ENCODE peak calls at places on chromosomes 6 and 20, in ten cellular contexts. O is GM13977; P is NCI-H460; F is MM.1S; W is SJSA1; A is ACHN; I is stimulated activated CD8-positive, alpha-beta memory T cell treated with anti-CD3 and anti-CD28 coated beads, Interleukin-7, amount 100 ng/mL, for 24 hours; T is endodermal cell; G is Ammon's horn; E is GM12865. Q is an unnamed sample.

GRCh38 chr6:57243954-57244353 is 21.8 kb upstream of the RAB23 start:
- DNase-seq in O (no peak), P (no peak), F (no peak), W (no peak), A (no peak), I (no peak), T (no peak), G (no peak), E (no peak), Q (no peak)

GRCh38 chr20:37669062-37669772 is 24.6 kb upstream of the CTNNBL1 start:
- DNase-seq in O (no peak), P (no peak), F (no peak), W (peak; percentile 14), A (no peak), I (no peak), T (peak; percentile 70), G (no peak), E (no peak), Q (no peak)

GRCh38 chr20:17619351-17620093 is 49.6 kb downstream of the DSTN start:
- DNase-seq in O (peak; percentile 7), P (no peak), F (no peak), W (no peak), A (no peak), I (no peak), T (peak; percentile 41), G (no peak), E (no peak), Q (peak; percentile 21)

GRCh38 chr6:25961619-25962367 is 809 bp upstream of the TRIM38 start:
- DNase-seq in O (no peak), P (no peak), F (peak; percentile 29), W (no peak), A (peak; percentile 37), I (no peak), T (peak; percentile 42), G (no peak), E (peak; percentile 46), Q (no peak)

GRCh38 chr6:116859264-116859663 is 17.8 kb upstream of the RFX6 start:
- DNase-seq in O (no peak), P (no peak), F (no peak), W (no peak), A (no peak), I (no peak), T (no peak), G (no peak), E (no peak), Q (no peak)

GRCh38 chr6:133955136-133955576 is 2.1 kb downstream of the TBPL1 start:
- DNase-seq in O (no peak), P (no peak), F (no peak), W (no peak), A (no peak), I (no peak), T (no peak), G (no peak), E (no peak), Q (no peak)

GRCh38 chr20:4300921-4301320 is 285.6 kb upstream of the RNF24 start:
- DNase-seq in O (no peak), P (no peak), F (no peak), W (no peak), A (no peak), I (no peak), T (peak; percentile 12), G (no peak), E (no peak), Q (no peak)

GRCh38 chr6:163460307-163460782 is 45.8 kb downstream of the QKI start:
- DNase-seq in O (peak; percentile 29), P (no peak), F (no peak), W (peak; percentile 76), A (peak; percentile 55), I (no peak), T (peak; percentile 58), G (no peak), E (peak; percentile 71), Q (no peak)

GRCh38 chr20:36873498-36874189 is 2.3 kb upstream of the TLDC2 start:
- DNase-seq in O (no peak), P (no peak), F (no peak), W (peak; percentile 69), A (no peak), I (no peak), T (no peak), G (no peak), E (no peak), Q (peak; percentile 45)

GRCh38 chr20:35344354-35344837 is 52.2 kb upstream of the FAM83C start:
- DNase-seq in O (no peak), P (peak; percentile 12), F (no peak), W (no peak), A (no peak), I (no peak), T (no peak), G (peak; percentile 10), E (no peak), Q (no peak)

GRCh38 chr6:107711953-107712522 is 112.1 kb downstream of the SCML4 start:
- DNase-seq in O (no peak), P (no peak), F (no peak), W (no peak), A (no peak), I (no peak), T (no peak), G (no peak), E (no peak), Q (no peak)

GRCh38 chr6:113447088-113447831 is 409.9 kb upstream of the MARCKS start:
- DNase-seq in O (no peak), P (peak; percentile 6), F (no peak), W (peak; percentile 63), A (peak; percentile 64), I (no peak), T (no peak), G (no peak), E (no peak), Q (peak; percentile 80)

GRCh38 chr6:150830409-150831165 is 34.9 kb upstream of the MTHFD1L start:
- DNase-seq in O (no peak), P (no peak), F (no peak), W (no peak), A (no peak), I (no peak), T (no peak), G (no peak), E (no peak), Q (no peak)

GRCh38 chr6:139778113-139778512 is 403.7 kb upstream of the CITED2 start:
- DNase-seq in O (no peak), P (no peak), F (no peak), W (no peak), A (no peak), I (no peak), T (no peak), G (no peak), E (no peak), Q (no peak)

GRCh38 chr20:18721716-18722115 is 91.9 kb upstream of the SCP2D1 start:
- DNase-seq in O (no peak), P (no peak), F (no peak), W (no peak), A (no peak), I (no peak), T (no peak), G (no peak), E (no peak), Q (no peak)

GRCh38 chr6:7264686-7265384 is 48.2 kb downstream of the SSR1 start:
- DNase-seq in O (no peak), P (no peak), F (no peak), W (no peak), A (no peak), I (no peak), T (no peak), G (no peak), E (no peak), Q (no peak)

GRCh38 chr6:102387351-102388033 is 994.0 kb downstream of the GRIK2 start:
- DNase-seq in O (no peak), P (no peak), F (no peak), W (no peak), A (no peak), I (no peak), T (no peak), G (no peak), E (no peak), Q (peak; percentile 44)

GRCh38 chr20:57851786-57852185 is 142.0 kb upstream of the PMEPA1 start:
- DNase-seq in O (no peak), P (no peak), F (no peak), W (no peak), A (no peak), I (no peak), T (no peak), G (no peak), E (no peak), Q (no peak)

GRCh38 chr6:133463789-133464188 is 222.6 kb downstream of the EYA4 start:
- DNase-seq in O (no peak), P (no peak), F (no peak), W (no peak), A (no peak), I (no peak), T (no peak), G (no peak), E (no peak), Q (no peak)

GRCh38 chr6:123489589-123489988 is 147.2 kb downstream of the TRDN start:
- DNase-seq in O (no peak), P (no peak), F (no peak), W (no peak), A (no peak), I (no peak), T (no peak), G (no peak), E (no peak), Q (no peak)

GRCh38 chr6:37259191-37259590 is 1.2 kb upstream of the TMEM217 start:
- DNase-seq in O (no peak), P (no peak), F (no peak), W (no peak), A (no peak), I (no peak), T (no peak), G (no peak), E (peak; percentile 45), Q (no peak)

GRCh38 chr20:20024942-20025341 is 7.8 kb downstream of the NAA20 start:
- DNase-seq in O (no peak), P (no peak), F (no peak), W (no peak), A (peak; percentile 60), I (no peak), T (no peak), G (no peak), E (no peak), Q (peak; percentile 69)

GRCh38 chr20:19735446-19735845 is 22.6 kb upstream of the RIN2 start:
- DNase-seq in O (no peak), P (peak; percentile 90), F (no peak), W (peak; percentile 71), A (peak; percentile 73), I (no peak), T (peak; percentile 70), G (peak; percentile 69), E (peak; percentile 23), Q (peak; percentile 51)